ENCODE peak calls at places on chromosomes 3 and 15, in nine cellular contexts. V, I, R, L, S, N, G, M and O are unnamed samples.

GRCh38 chr15:34437687-34438086 is at the start of gene GOLGA8A:
- DNase-seq in V (no peak), I (peak; percentile 51), R (peak; percentile 59), L (peak; percentile 85), S (peak; percentile 56), N (peak; percentile 76), G (peak; percentile 85), M (peak; percentile 81), O (peak; percentile 33)

GRCh38 chr15:38440353-38441129 is 13.4 kb upstream of the FAM98B start:
- DNase-seq in V (no peak), I (peak; percentile 62), R (peak; percentile 57), L (peak; percentile 70), S (no peak), N (peak; percentile 18), G (peak; percentile 58), M (no peak), O (peak; percentile 50)

GRCh38 chr3:27826448-27826847 is 104.3 kb upstream of the EOMES start:
- DNase-seq in V (no peak), I (no peak), R (no peak), L (no peak), S (no peak), N (no peak), G (no peak), M (no peak), O (no peak)

GRCh38 chr3:69304396-69304795 is 81.5 kb downstream of the FRMD4B start:
- DNase-seq in V (no peak), I (no peak), R (no peak), L (no peak), S (no peak), N (no peak), G (no peak), M (no peak), O (no peak)

GRCh38 chr15:40857601-40858351 is 13.9 kb downstream of the SPINT1 start:
- DNase-seq in V (peak; percentile 95), I (peak; percentile 48), R (peak; percentile 94), L (peak; percentile 85), S (peak; percentile 46), N (peak; percentile 83), G (peak; percentile 91), M (peak; percentile 89), O (peak; percentile 62)

GRCh38 chr15:100438570-100438969 is 90.2 kb downstream of the CERS3 start:
- DNase-seq in V (no peak), I (no peak), R (peak; percentile 22), L (peak; percentile 75), S (peak; percentile 81), N (peak; percentile 7), G (peak; percentile 78), M (no peak), O (peak; percentile 87)

GRCh38 chr3:195905970-195906864 is 2.1 kb downstream of the TNK2 start:
- DNase-seq in V (no peak), I (peak; percentile 78), R (no peak), L (no peak), S (no peak), N (no peak), G (no peak), M (no peak), O (peak; percentile 48)

GRCh38 chr3:65436580-65436979 is 602.1 kb downstream of the MAGI1 start:
- DNase-seq in V (no peak), I (no peak), R (no peak), L (peak; percentile 60), S (no peak), N (no peak), G (peak; percentile 53), M (no peak), O (no peak)

GRCh38 chr3:9229325-9229724 is 20.1 kb downstream of the SRGAP3 start:
- DNase-seq in V (no peak), I (no peak), R (no peak), L (peak; percentile 91), S (no peak), N (no peak), G (peak; percentile 56), M (no peak), O (no peak)

GRCh38 chr3:40332684-40333083 is 23.2 kb downstream of the EIF1B start:
- DNase-seq in V (no peak), I (no peak), R (no peak), L (no peak), S (no peak), N (no peak), G (no peak), M (no peak), O (no peak)

GRCh38 chr3:125116311-125117069 is 60.7 kb upstream of the HEG1 start:
- DNase-seq in V (no peak), I (peak; percentile 77), R (peak; percentile 47), L (peak; percentile 74), S (no peak), N (no peak), G (no peak), M (no peak), O (peak; percentile 24)

GRCh38 chr3:169510378-169510777 is 153.1 kb downstream of the MECOM start:
- DNase-seq in V (no peak), I (no peak), R (no peak), L (peak; percentile 53), S (no peak), N (no peak), G (peak; percentile 28), M (no peak), O (no peak)

GRCh38 chr3:20511863-20512262 is 325.9 kb upstream of the SGO1 start:
- DNase-seq in V (no peak), I (peak; percentile 58), R (peak; percentile 4), L (no peak), S (no peak), N (no peak), G (peak; percentile 49), M (no peak), O (peak; percentile 66)

GRCh38 chr3:42819351-42819965 is 10.2 kb downstream of the ACKR2 start:
- DNase-seq in V (no peak), I (no peak), R (no peak), L (peak; percentile 74), S (no peak), N (no peak), G (peak; percentile 54), M (peak; percentile 52), O (no peak)

GRCh38 chr3:49428697-49429100 is 425 bp downstream of the NICN1 start:
- DNase-seq in V (no peak), I (no peak), R (no peak), L (no peak), S (no peak), N (no peak), G (no peak), M (no peak), O (no peak)
- TF ChIP-seq CTCF in V (no peak), I (no peak), R (no peak), L (no peak), S (no peak), N (no peak), G (peak; percentile 15), M (no peak), O (peak; percentile 9)

GRCh38 chr3:118543823-118544222 is 490.8 kb downstream of the IGSF11 start:
- DNase-seq in V (no peak), I (no peak), R (no peak), L (no peak), S (no peak), N (no peak), G (no peak), M (no peak), O (no peak)

GRCh38 chr3:118540826-118541225 is 493.8 kb downstream of the IGSF11 start:
- DNase-seq in V (no peak), I (no peak), R (no peak), L (no peak), S (no peak), N (no peak), G (no peak), M (no peak), O (no peak)

GRCh38 chr3:118548434-118548833 is 486.2 kb downstream of the IGSF11 start:
- DNase-seq in V (no peak), I (no peak), R (peak; percentile 42), L (no peak), S (no peak), N (no peak), G (no peak), M (no peak), O (peak; percentile 50)

GRCh38 chr3:118541791-118542190 is 492.9 kb downstream of the IGSF11 start:
- DNase-seq in V (no peak), I (no peak), R (no peak), L (no peak), S (no peak), N (no peak), G (no peak), M (no peak), O (no peak)

DNA sequence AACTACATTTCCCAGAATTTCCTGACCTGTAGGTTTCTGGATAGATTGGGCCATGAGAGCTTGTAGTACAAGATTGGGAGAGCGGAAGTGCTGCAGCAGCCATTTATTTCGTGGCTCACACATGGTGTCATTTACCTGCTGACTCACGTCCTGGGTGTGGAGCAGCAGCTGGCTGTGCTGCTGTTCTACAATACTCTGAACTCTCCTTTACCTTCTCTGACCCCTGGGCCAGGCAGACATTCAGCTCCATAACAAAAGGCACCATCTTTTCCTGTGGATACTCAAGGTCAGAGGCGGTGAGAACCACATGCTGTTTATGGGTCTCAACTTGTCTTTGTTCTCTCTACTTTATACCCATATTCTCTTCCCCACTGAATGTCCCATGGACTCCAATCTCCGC is 490.2 kb downstream of the IGSF11 start:
- DNase-seq in V (no peak), I (no peak), R (peak; percentile 75), L (no peak), S (no peak), N (no peak), G (no peak), M (no peak), O (peak; percentile 75)
- H3K27ac ChIP-seq in V (no peak overlapping the region), I (no peak overlapping the region), R (peak overlapping the region; percentile 82), L (no peak overlapping the region), S (no peak overlapping the region), N (no peak overlapping the region), G (no peak overlapping the region), M (no peak overlapping the region), O (peak overlapping the region; percentile 75)

GRCh38 chr3:154040283-154040682 is 80.9 kb upstream of the ARHGEF26 start:
- DNase-seq in V (no peak), I (peak; percentile 7), R (peak; percentile 3), L (no peak), S (no peak), N (no peak), G (no peak), M (no peak), O (peak; percentile 31)
- TF ChIP-seq CTCF in V (peak; percentile 12), I (peak; percentile 32), R (peak; percentile 40), L (peak; percentile 28), S (no peak), N (no peak), G (peak; percentile 55), M (no peak), O (peak; percentile 67)

DNA sequence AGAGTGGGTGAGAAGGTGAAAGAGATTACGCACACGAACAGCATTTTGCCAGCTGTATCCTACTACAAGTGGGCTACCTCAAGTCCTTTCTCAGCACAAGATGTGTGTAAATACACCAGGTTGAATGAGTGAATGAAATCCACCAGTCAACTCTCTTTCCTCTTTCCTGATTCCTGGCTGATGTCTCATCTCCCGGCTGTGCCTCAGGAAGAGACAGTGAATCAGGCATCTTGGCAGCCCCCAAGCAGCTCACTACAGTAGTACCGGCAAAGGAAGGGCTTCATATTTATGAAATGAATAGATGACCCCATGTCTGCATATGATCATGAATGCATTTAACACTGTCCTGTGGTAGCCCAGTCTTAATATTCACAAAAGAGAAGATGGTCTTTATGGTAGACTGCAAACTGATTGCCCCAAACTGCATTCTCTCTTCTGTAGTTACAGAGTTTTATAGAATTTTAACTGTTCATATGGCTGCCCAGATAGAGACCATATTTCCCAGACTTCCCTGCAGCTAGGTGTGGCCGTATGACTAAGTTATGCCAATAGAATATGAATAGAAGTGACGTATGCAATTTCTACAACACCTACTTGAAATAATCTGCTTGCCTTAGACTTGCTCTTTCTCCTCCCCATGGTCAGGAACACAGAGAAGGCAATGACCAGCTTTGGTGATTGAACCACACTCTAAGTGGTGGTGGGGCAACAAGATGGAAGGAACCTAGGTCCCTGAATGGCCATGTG is 22.7 kb downstream of the MGLL start:
- DNase-seq in V (no peak), I (peak; percentile 97), R (peak; percentile 80), L (no peak), S (no peak), N (no peak), G (no peak), M (no peak), O (peak; percentile 96)
- H3K27ac ChIP-seq in V (peak overlapping the region; percentile 11), I (peak overlapping the region; percentile 84), R (peak overlapping the region; percentile 68), L (no peak overlapping the region), S (no peak overlapping the region), N (no peak overlapping the region), G (peak overlapping the region; percentile 81), M (no peak overlapping the region), O (peak overlapping the region; percentile 96)